ENCODE peak calls at places on chromosomes 7 and 10, in four cellular contexts. R is A549, I is NCI-H1105, M is coronary artery. W is an unnamed sample.

GRCh38 chr10:95451568-95452524 is 109.3 kb downstream of the SORBS1 start:
- DNase-seq in I (no peak), M (peak; percentile 12), R (no peak), W (no peak)

GRCh38 chr7:84219310-84219709 is 24.7 kb upstream of the SEMA3A start:
- DNase-seq in R (no peak), I (no peak), M (no peak), W (no peak)

GRCh38 chr7:126790763-126791162 is 462.0 kb downstream of the GRM8 start:
- DNase-seq in I (no peak), M (no peak), R (no peak), W (no peak)

GRCh38 chr10:73744690-73744994 is 470 bp downstream of the SEC24C start:
- DNase-seq in I (no peak), R (peak; percentile 65), M (no peak), W (no peak)

GRCh38 chr10:122307669-122308486 is 36.8 kb downstream of the BTBD16 start:
- DNase-seq in R (peak; percentile 93), I (no peak), M (peak; percentile 87), W (no peak)

GRCh38 chr10:86340176-86340990 is 26.2 kb downstream of the GRID1 start:
- DNase-seq in M (no peak), I (no peak), R (no peak), W (no peak)

GRCh38 chr10:109062371-109062770 is 860.9 kb downstream of the XPNPEP1 start:
- DNase-seq in R (no peak), I (no peak), M (no peak), W (no peak)

GRCh38 chr7:4430227-4430626 is 251.9 kb upstream of the FOXK1 start:
- DNase-seq in R (no peak), M (no peak), I (no peak), W (no peak)

GRCh38 chr7:96238976-96239766 is 82.7 kb downstream of the SLC25A13 start:
- DNase-seq in R (no peak), I (no peak), M (no peak), W (no peak)

GRCh38 chr7:18541189-18541870 is 45.8 kb downstream of the HDAC9 start:
- DNase-seq in M (peak; percentile 79), I (no peak), R (no peak), W (no peak)

GRCh38 chr7:91169819-91170218 is 94.4 kb upstream of the FZD1 start:
- DNase-seq in R (no peak), M (no peak), I (no peak), W (no peak)